ENCODE peak calls at places on chromosomes 6 and 20, in nine cellular contexts. B is HCT116, E is GM12892, H is T-helper 9 cell, A is tibial artery, T is A172, X is hippocampal formation, R is AML-193, J is upper lobe of right lung. P is an unnamed sample.

GRCh38 chr20:33272155-33272873 is 10.7 kb upstream of the BPIFB1 start:
- DNase-seq in B (no peak), E (no peak), H (no peak), A (no peak), T (no peak), X (no peak), R (no peak), J (no peak), P (no peak)

GRCh38 chr6:87575423-87575822 is 14.4 kb downstream of the RARS2 start:
- DNase-seq in B (no peak), E (no peak), H (no peak), A (no peak), T (no peak), X (no peak), R (no peak), J (no peak), P (no peak)

GRCh38 chr6:90110971-90111370 is 185.7 kb downstream of the BACH2 start:
- DNase-seq in B (no peak), E (no peak), H (peak; percentile 62), A (no peak), T (no peak), X (no peak), R (no peak), J (no peak), P (no peak)

GRCh38 chr6:169908403-169908933 is 157.0 kb downstream of the ERMARD start:
- DNase-seq in B (no peak), E (no peak), H (no peak), A (no peak), T (no peak), X (no peak), R (no peak), J (no peak), P (no peak)

GRCh38 chr6:89255417-89255816 is 38.3 kb upstream of the GABRR1 start:
- DNase-seq in B (no peak), E (no peak), H (no peak), A (no peak), T (no peak), X (no peak), R (no peak), J (no peak), P (no peak)

GRCh38 chr6:33206864-33207568 is 1.3 kb upstream of the RING1 start:
- DNase-seq in B (no peak), E (no peak), H (no peak), A (no peak), T (peak; percentile 36), X (no peak), R (no peak), J (no peak), P (peak; percentile 80)

GRCh38 chr6:36387440-36388303 is at the start of gene ETV7:
- DNase-seq in B (no peak), E (peak; percentile 53), H (peak; percentile 22), A (no peak), T (no peak), X (no peak), R (peak; percentile 28), J (peak; percentile 80), P (no peak)

GRCh38 chr6:26019261-26019845 is 56.8 kb downstream of the TRIM38 start:
- DNase-seq in B (no peak), E (no peak), H (no peak), A (no peak), T (no peak), X (no peak), R (no peak), J (no peak), P (peak; percentile 51)

GRCh38 chr6:44304282-44305199 is 8.6 kb downstream of the AARS2 start:
- DNase-seq in B (peak; percentile 10), E (peak; percentile 62), H (peak; percentile 21), A (no peak), T (peak; percentile 57), X (no peak), R (peak; percentile 26), J (no peak), P (peak; percentile 73)

GRCh38 chr6:149461670-149462069 is 23.1 kb downstream of the ZC3H12D start:
- DNase-seq in B (no peak), E (no peak), H (no peak), A (no peak), T (no peak), X (no peak), R (no peak), J (no peak), P (no peak)

GRCh38 chr20:34506480-34506879 is 9.7 kb upstream of the DYNLRB1 start:
- DNase-seq in B (no peak), E (no peak), H (no peak), A (no peak), T (no peak), X (no peak), R (no peak), J (no peak), P (no peak)

GRCh38 chr6:133961831-133962230 is 8.8 kb downstream of the TBPL1 start:
- DNase-seq in B (no peak), E (no peak), H (no peak), A (no peak), T (no peak), X (peak; percentile 46), R (no peak), J (no peak), P (no peak)

GRCh38 chr6:149273318-149273717 is 44.2 kb upstream of the TAB2 start:
- DNase-seq in B (no peak), E (no peak), H (no peak), A (peak; percentile 24), T (no peak), X (no peak), R (peak; percentile 90), J (peak; percentile 73), P (no peak)

GRCh38 chr6:20402181-20403079 is 751 bp downstream of the E2F3 start:
- DNase-seq in B (peak; percentile 12), E (peak; percentile 9), H (peak; percentile 31), A (peak; percentile 59), T (peak; percentile 45), X (no peak), R (peak; percentile 78), J (peak; percentile 80), P (peak; percentile 86)

GRCh38 chr6:70575899-70576298 is 9.2 kb downstream of the SDHAF4 start:
- DNase-seq in B (no peak), E (no peak), H (no peak), A (no peak), T (no peak), X (no peak), R (no peak), J (no peak), P (no peak)

GRCh38 chr20:30506100-30506499 is 751.4 kb upstream of the DEFB115 start:
- DNase-seq in B (no peak), E (no peak), H (no peak), A (no peak), T (no peak), X (no peak), R (no peak), J (no peak), P (no peak)

GRCh38 chr6:91081452-91082067 is 494.7 kb upstream of the MAP3K7 start:
- DNase-seq in B (peak; percentile 3), E (peak; percentile 5), H (no peak), A (no peak), T (peak; percentile 23), X (peak; percentile 82), R (peak; percentile 56), J (no peak), P (no peak)

GRCh38 chr6:147033267-147033666 is 170.9 kb upstream of the STXBP5 start:
- DNase-seq in B (no peak), E (no peak), H (no peak), A (no peak), T (no peak), X (no peak), R (no peak), J (no peak), P (no peak)

GRCh38 chr20:37263686-37264085 is 2.1 kb upstream of the GHRH start:
- DNase-seq in B (no peak), E (no peak), H (no peak), A (no peak), T (no peak), X (no peak), R (no peak), J (no peak), P (no peak)

GRCh38 chr6:36713846-36714245 is 16.2 kb downstream of the RAB44 start:
- DNase-seq in B (no peak), E (no peak), H (no peak), A (no peak), T (no peak), X (no peak), R (no peak), J (no peak), P (no peak)

GRCh38 chr6:85592044-85592443 is 1.6 kb downstream of the SNX14 start:
- DNase-seq in B (no peak), E (no peak), H (no peak), A (no peak), T (no peak), X (no peak), R (no peak), J (no peak), P (no peak)

GRCh38 chr20:45311589-45312211 is 3.6 kb upstream of the MATN4 start:
- DNase-seq in B (peak; percentile 47), E (peak; percentile 87), H (peak; percentile 47), A (peak; percentile 35), T (no peak), X (no peak), R (no peak), J (peak; percentile 89), P (peak; percentile 87)

GRCh38 chr20:58173091-58173490 is 55.4 kb downstream of the ANKRD60 start:
- DNase-seq in B (no peak), E (no peak), H (no peak), A (no peak), T (no peak), X (no peak), R (no peak), J (no peak), P (peak; percentile 37)

GRCh38 chr6:38040254-38040653 is 220.7 kb downstream of the ZFAND3 start:
- DNase-seq in B (no peak), E (no peak), H (no peak), A (no peak), T (no peak), X (no peak), R (no peak), J (no peak), P (no peak)

GRCh38 chr6:17015551-17016381 is 86.1 kb upstream of the STMND1 start:
- DNase-seq in B (no peak), E (no peak), H (no peak), A (peak; percentile 38), T (no peak), X (no peak), R (no peak), J (peak; percentile 71), P (peak; percentile 86)

GRCh38 chr6:27081188-27081587 is 166.3 kb upstream of the PRSS16 start:
- DNase-seq in B (no peak), E (no peak), H (no peak), A (no peak), T (no peak), X (no peak), R (no peak), J (no peak), P (no peak)

GRCh38 chr20:60937581-60937980 is 314.5 kb upstream of the CDH4 start:
- DNase-seq in B (no peak), E (no peak), H (no peak), A (no peak), T (no peak), X (no peak), R (no peak), J (no peak), P (no peak)

GRCh38 chr6:102662851-102663250 is 1269.3 kb downstream of the GRIK2 start:
- DNase-seq in B (no peak), E (no peak), H (no peak), A (no peak), T (no peak), X (no peak), R (no peak), J (no peak), P (no peak)

GRCh38 chr6:1940381-1940780 is 305.0 kb downstream of the GMDS start:
- DNase-seq in B (no peak), E (peak; percentile 11), H (no peak), A (no peak), T (no peak), X (no peak), R (no peak), J (no peak), P (no peak)

GRCh38 chr6:3322366-3322890 is 63.7 kb downstream of the PSMG4 start:
- DNase-seq in B (no peak), E (no peak), H (no peak), A (no peak), T (no peak), X (no peak), R (no peak), J (no peak), P (no peak)

P was measured in kidney.